ENCODE peak calls at places on chromosomes 11 and 22, in six cellular contexts. Q, W, C, M, N and F are unnamed samples.

GRCh38 chr11:1757861-1758610 is 5.7 kb downstream of the CTSD start:
- DNase-seq in Q (no peak), W (no peak), C (peak), M (peak), N (peak), F (peak)

GRCh38 chr11:123560001-123560400 is 94.4 kb downstream of the SCN3B start:
- DNase-seq in Q (peak), W (peak), C (no peak), M (no peak), N (peak), F (peak)

GRCh38 chr11:93051181-93051580 is 81.7 kb downstream of the MTNR1B start:
- DNase-seq in Q (no peak), W (peak), C (no peak), M (no peak), N (no peak), F (no peak)

GRCh38 chr11:43868852-43869567 is 11.6 kb upstream of the ALKBH3 start:
- DNase-seq in Q (no peak), W (peak), C (no peak), M (no peak), N (no peak), F (no peak)

GRCh38 chr11:88363566-88364169 is 26.1 kb upstream of the CTSC start:
- DNase-seq in Q (no peak), W (peak), C (no peak), M (no peak), N (no peak), F (no peak)

GRCh38 chr22:41780714-41781507 is 19.6 kb upstream of the CCDC134 start:
- DNase-seq in Q (peak), W (peak), C (peak), M (peak), N (no peak), F (peak)

GRCh38 chr11:17703951-17704350 is 15.4 kb upstream of the MYOD1 start:
- DNase-seq in Q (no peak), W (peak), C (no peak), M (no peak), N (no peak), F (no peak)

GRCh38 chr22:22881116-22882032 is 6.2 kb upstream of the IGLL5 start:
- DNase-seq in Q (no peak), W (no peak), C (no peak), M (peak), N (no peak), F (no peak)

GRCh38 chr11:118928870-118929495 is 3.3 kb upstream of the BCL9L start:
- DNase-seq in Q (peak), W (no peak), C (no peak), M (no peak), N (no peak), F (peak)

GRCh38 chr22:21922370-21923162 is 30.1 kb downstream of the PPM1F start:
- DNase-seq in Q (no peak), W (no peak), C (no peak), M (no peak), N (no peak), F (no peak)

GRCh38 chr11:115886111-115886733 is 382.0 kb upstream of the CADM1 start:
- DNase-seq in Q (no peak), W (no peak), C (no peak), M (no peak), N (no peak), F (no peak)

GRCh38 chr11:7582338-7582985 is 68.7 kb downstream of the PPFIBP2 start:
- DNase-seq in Q (no peak), W (no peak), C (no peak), M (no peak), N (no peak), F (peak)

GRCh38 chr11:36818410-36818809 is 220.4 kb upstream of the RAG2 start:
- DNase-seq in Q (no peak), W (no peak), C (peak), M (no peak), N (no peak), F (no peak)

GRCh38 chr22:26502688-26503561 is 9.3 kb downstream of the TFIP11 start:
- DNase-seq in Q (peak), W (peak), C (peak), M (peak), N (no peak), F (peak)

GRCh38 chr11:38538866-38539651 is 1941.0 kb upstream of the RAG2 start:
- DNase-seq in Q (no peak), W (no peak), C (no peak), M (no peak), N (no peak), F (no peak)

GRCh38 chr11:70644343-70645060 is 246.2 kb downstream of the CTTN start:
- DNase-seq in Q (no peak), W (no peak), C (no peak), M (no peak), N (no peak), F (no peak)

GRCh38 chr11:128058580-128059208 is 528.7 kb downstream of the ETS1 start:
- DNase-seq in Q (no peak), W (no peak), C (no peak), M (no peak), N (no peak), F (no peak)

GRCh38 chr11:2202071-2202899 is 30.7 kb upstream of the TH start:
- DNase-seq in Q (no peak), W (no peak), C (peak), M (no peak), N (peak), F (no peak)

GRCh38 chr22:33328789-33329296 is 270.7 kb upstream of the SYN3 start:
- DNase-seq in Q (no peak), W (peak), C (no peak), M (no peak), N (no peak), F (no peak)

GRCh38 chr11:114847599-114847998 is 169.3 kb downstream of the NXPE2 start:
- DNase-seq in Q (no peak), W (no peak), C (no peak), M (no peak), N (no peak), F (no peak)

GRCh38 chr11:10784229-10785145 is 24.2 kb downstream of the EIF4G2 start:
- DNase-seq in Q (peak), W (no peak), C (no peak), M (no peak), N (no peak), F (no peak)

GRCh38 chr11:105975128-105975527 is 46.9 kb downstream of the MSANTD4 start:
- DNase-seq in Q (no peak), W (no peak), C (no peak), M (no peak), N (no peak), F (no peak)

GRCh38 chr11:129412501-129412900 is 36.9 kb downstream of the BARX2 start:
- DNase-seq in Q (no peak), W (no peak), C (peak), M (no peak), N (no peak), F (no peak)

GRCh38 chr11:2376751-2377451 is at the start of gene CD81:
- DNase-seq in Q (peak), W (no peak), C (no peak), M (peak), N (peak), F (peak)

GRCh38 chr22:18067121-18067520 is 10.7 kb upstream of the PEX26 start:
- DNase-seq in Q (no peak), W (no peak), C (no peak), M (no peak), N (no peak), F (peak)

GRCh38 chr22:45344339-45344738 is 34.6 kb downstream of the FAM118A start:
- DNase-seq in Q (no peak), W (no peak), C (no peak), M (no peak), N (no peak), F (no peak)
- TF ChIP-seq CTCF in Q (peak), W (peak), C (no peak), M (no peak), N (no peak), F (no peak)

DNA sequence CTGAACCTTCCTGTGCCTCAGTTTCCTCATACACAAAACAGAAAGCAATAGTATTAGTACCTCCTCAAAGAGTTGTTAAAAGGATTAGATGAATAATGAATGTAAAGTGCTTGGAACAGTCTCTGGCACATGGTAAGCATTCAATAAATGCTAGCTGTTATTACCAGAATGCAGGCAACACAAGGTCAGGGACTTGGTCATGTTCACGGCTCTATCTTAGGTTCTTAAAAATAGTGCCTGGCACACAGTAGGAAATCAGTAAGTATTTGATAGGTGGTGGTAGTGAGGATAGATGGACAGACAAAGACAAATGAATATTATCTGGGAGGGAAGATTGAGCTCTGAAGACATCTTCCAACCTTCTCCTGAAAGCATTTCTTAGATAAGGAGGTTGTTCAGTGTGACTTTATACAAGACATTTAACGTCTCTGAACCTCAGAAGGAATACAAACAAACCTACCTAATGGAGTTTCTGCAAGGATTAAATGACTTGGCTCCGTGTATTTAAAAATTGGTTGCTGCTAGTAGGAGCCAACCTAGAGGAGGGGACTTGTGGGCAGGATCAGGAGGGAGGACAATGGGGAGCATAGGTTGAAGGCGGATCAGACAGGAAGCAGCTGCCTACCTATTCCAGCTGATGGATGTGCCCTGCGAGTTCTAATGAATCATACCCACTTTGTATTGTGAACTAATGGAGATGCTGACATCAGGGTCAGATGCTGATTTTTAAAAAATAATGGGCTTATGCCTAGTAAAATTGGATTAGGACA is 94.1 kb downstream of the DBX1 start:
- DNase-seq in Q (no peak), W (no peak), C (no peak), M (no peak), N (no peak), F (no peak)
- H3K27ac ChIP-seq in Q (no peak), W (no peak), C (no peak), M (no peak), N (no peak), F (no peak)

GRCh38 chr22:47247609-47248240 is 485.3 kb downstream of the TBC1D22A start:
- DNase-seq in Q (no peak), W (no peak), C (no peak), M (peak), N (no peak), F (no peak)
- TF ChIP-seq CTCF in Q (no peak), W (no peak), C (no peak), M (no peak), N (no peak), F (no peak)

GRCh38 chr22:49213731-49214352 is 613.8 kb downstream of the BRD1 start:
- DNase-seq in Q (no peak), W (no peak), C (no peak), M (no peak), N (no peak), F (peak)

GRCh38 chr22:49211176-49211575 is 616.5 kb downstream of the BRD1 start:
- DNase-seq in Q (no peak), W (no peak), C (no peak), M (no peak), N (peak), F (peak)

GRCh38 chr22:49210606-49211005 is 617.1 kb downstream of the BRD1 start:
- DNase-seq in Q (no peak), W (no peak), C (no peak), M (no peak), N (no peak), F (no peak)

GRCh38 chr22:49212466-49212865 is 615.2 kb downstream of the BRD1 start:
- DNase-seq in Q (no peak), W (no peak), C (no peak), M (no peak), N (peak), F (no peak)

DNA sequence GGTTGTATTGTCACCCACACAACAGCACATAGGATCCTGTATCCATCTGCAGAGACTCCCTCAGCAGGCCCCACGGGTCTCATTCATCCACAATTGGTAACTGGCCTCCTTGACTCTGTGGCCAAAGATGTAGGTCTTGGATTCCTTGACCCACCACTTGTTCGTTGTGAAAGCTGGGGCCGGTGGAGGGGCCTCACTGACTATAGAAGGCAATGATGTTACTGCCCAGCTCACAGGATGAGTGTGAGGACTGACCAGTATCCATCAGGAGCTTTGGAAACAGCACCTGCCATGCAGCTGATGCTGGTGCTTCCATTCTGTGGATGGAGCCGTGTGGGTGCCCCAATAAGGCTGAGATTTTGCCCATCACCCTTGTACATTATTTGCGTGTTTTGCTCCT is 615.7 kb downstream of the BRD1 start:
- DNase-seq in Q (no peak), W (no peak), C (no peak), M (no peak), N (no peak), F (no peak)
- H3K27ac ChIP-seq in Q (no peak), W (no peak), C (no peak), M (no peak), N (no peak), F (no peak)

DNA sequence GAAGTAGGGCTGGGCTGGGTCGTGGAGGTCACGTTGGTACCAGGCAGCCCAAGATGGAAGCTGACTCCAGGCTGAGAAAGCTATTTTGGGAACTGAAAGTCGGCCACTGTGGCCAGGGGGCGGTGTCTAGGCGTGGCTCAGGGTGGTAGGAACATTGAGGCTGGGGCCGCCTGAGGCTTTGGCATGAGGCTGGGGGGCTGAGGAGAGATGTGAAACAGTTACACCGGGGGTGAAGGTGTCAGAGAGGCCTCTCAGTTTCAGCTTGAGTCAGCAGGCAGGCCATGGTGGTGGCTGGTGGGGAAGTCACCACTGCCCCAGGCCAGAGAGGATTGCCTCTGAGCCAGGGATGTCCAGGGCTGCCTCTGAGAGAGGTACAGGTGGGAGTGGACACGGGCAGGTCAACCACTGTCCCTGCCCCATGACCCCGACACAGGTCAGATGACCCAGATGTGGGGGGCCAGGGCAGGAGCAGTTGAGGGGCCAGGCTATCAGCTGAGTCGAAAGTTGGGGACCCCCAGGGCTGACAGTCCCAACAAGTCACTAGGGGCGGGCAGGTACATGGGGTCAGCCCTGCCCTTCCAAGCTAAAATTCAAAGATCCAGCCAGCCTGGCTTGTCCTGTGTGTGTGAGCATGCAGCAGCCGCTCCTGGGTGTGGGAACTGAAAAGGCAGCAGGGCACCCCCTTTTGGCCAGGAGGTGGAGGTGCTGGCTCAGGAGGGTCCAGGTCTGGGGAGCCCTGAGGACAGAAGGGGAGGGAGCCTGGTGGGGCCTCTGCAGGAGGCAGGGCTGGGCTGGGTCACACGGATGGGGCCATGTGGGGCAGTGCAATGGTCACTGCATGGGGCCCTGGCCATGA is 7.2 kb downstream of the KCNK7 start:
- DNase-seq in Q (peak), W (no peak), C (peak), M (peak), N (no peak), F (peak)
- TF ChIP-seq CTCF in Q (peak), W (peak), C (peak), M (peak), N (peak), F (peak)

GRCh38 chr11:15197696-15198095 is 83.0 kb downstream of the INSC start:
- DNase-seq in Q (no peak), W (no peak), C (no peak), M (no peak), N (no peak), F (no peak)
- H3K27ac ChIP-seq in Q (no peak), W (no peak), C (no peak), M (no peak), N (peak), F (no peak)

DNA sequence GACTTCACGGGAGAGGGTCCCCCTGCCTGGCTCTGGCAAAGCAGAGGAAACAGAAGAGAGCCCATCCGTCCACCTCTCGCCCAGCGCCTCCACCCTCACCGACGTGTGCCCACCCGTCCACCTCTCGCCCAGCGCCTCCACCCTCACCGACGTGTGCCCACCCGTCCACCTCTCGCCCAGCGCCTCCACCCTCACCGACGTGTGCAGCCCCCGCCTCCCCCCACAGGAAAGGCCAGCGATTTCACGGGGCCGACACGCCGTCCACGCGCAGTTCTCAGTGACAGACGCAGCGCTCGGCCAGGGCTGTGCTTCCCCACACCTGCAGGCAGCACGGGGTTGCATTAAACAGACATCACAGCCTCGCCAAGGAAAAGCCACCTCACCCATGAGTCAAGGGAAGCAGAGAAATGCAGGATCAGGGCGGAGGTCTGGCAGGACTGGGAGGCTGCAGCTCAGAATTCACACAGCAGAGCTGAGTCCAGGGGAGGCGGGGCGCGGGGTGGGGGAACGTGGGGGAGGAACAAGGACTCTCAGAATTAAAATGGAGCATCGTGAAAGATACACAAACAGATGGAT is 377.8 kb downstream of the BRD1 start:
- DNase-seq in Q (no peak), W (no peak), C (no peak), M (no peak), N (no peak), F (no peak)
- TF ChIP-seq CTCF in Q (no peak), W (no peak), C (no peak), M (no peak), N (no peak), F (no peak)